ENCODE peak calls at places on chromosomes 11 and 22, in eight cellular contexts. One of them, this sample, is unnamed.

GRCh38 chr22:46076651-46077339 is 73.5 kb upstream of the PPARA start:
- DNase-seq in activated CD4-positive, alpha-beta T cell treated with anti-CD3 and anti-CD28 coated beads, Interleukin-2, amount 50 U/mL, for 4 hours: no peak
- DNase-seq in cerebellar cortex: no peak
- DNase-seq in T-helper 2 cell: no peak
- DNase-seq in stimulated activated CD4-positive, alpha-beta T cell treated with anti-CD3 and anti-CD28 coated beads, Interleukin-2, amount 100 ng/mL, for 24 hours: no peak
- DNase-seq in H1: no peak
- DNase-seq in NCI-H1092: no peak
- DNase-seq in frontal cortex: no peak
- DNase-seq in this sample: no peak

GRCh38 chr22:32804036-32804435 is 2.5 kb downstream of the TIMP3 start:
- DNase-seq in H1: no peak
- DNase-seq in activated CD4-positive, alpha-beta T cell treated with anti-CD3 and anti-CD28 coated beads, Interleukin-2, amount 50 U/mL, for 4 hours: no peak
- DNase-seq in NCI-H1092: no peak
- DNase-seq in cerebellar cortex: no peak
- DNase-seq in frontal cortex: no peak
- DNase-seq in stimulated activated CD4-positive, alpha-beta T cell treated with anti-CD3 and anti-CD28 coated beads, Interleukin-2, amount 100 ng/mL, for 24 hours: no peak
- DNase-seq in T-helper 2 cell: no peak
- DNase-seq in this sample: no peak

GRCh38 chr11:132980721-132981120 is 551.6 kb downstream of the OPCML start:
- DNase-seq in T-helper 2 cell: no peak
- DNase-seq in stimulated activated CD4-positive, alpha-beta T cell treated with anti-CD3 and anti-CD28 coated beads, Interleukin-2, amount 100 ng/mL, for 24 hours: no peak
- DNase-seq in activated CD4-positive, alpha-beta T cell treated with anti-CD3 and anti-CD28 coated beads, Interleukin-2, amount 50 U/mL, for 4 hours: no peak
- DNase-seq in cerebellar cortex: no peak
- DNase-seq in frontal cortex: no peak
- DNase-seq in NCI-H1092: no peak
- DNase-seq in H1: no peak
- DNase-seq in this sample: no peak

GRCh38 chr11:19874241-19874640 is 161.6 kb downstream of the NAV2 start:
- DNase-seq in stimulated activated CD4-positive, alpha-beta T cell treated with anti-CD3 and anti-CD28 coated beads, Interleukin-2, amount 100 ng/mL, for 24 hours: no peak
- DNase-seq in frontal cortex: no peak
- DNase-seq in T-helper 2 cell: no peak
- DNase-seq in NCI-H1092: no peak
- DNase-seq in cerebellar cortex: no peak
- DNase-seq in H1: no peak
- DNase-seq in activated CD4-positive, alpha-beta T cell treated with anti-CD3 and anti-CD28 coated beads, Interleukin-2, amount 50 U/mL, for 4 hours: no peak
- DNase-seq in this sample: no peak

GRCh38 chr11:121082670-121083069 is 18.4 kb upstream of the TECTA start:
- DNase-seq in frontal cortex: no peak
- DNase-seq in H1: peak; percentile 19
- DNase-seq in stimulated activated CD4-positive, alpha-beta T cell treated with anti-CD3 and anti-CD28 coated beads, Interleukin-2, amount 100 ng/mL, for 24 hours: no peak
- DNase-seq in activated CD4-positive, alpha-beta T cell treated with anti-CD3 and anti-CD28 coated beads, Interleukin-2, amount 50 U/mL, for 4 hours: no peak
- DNase-seq in NCI-H1092: no peak
- DNase-seq in T-helper 2 cell: no peak
- DNase-seq in cerebellar cortex: no peak
- DNase-seq in this sample: peak; percentile 33

GRCh38 chr22:46297151-46297819 is 615 bp downstream of the GTSE1 start:
- DNase-seq in NCI-H1092: no peak
- DNase-seq in T-helper 2 cell: no peak
- DNase-seq in activated CD4-positive, alpha-beta T cell treated with anti-CD3 and anti-CD28 coated beads, Interleukin-2, amount 50 U/mL, for 4 hours: no peak
- DNase-seq in H1: no peak
- DNase-seq in cerebellar cortex: no peak
- DNase-seq in stimulated activated CD4-positive, alpha-beta T cell treated with anti-CD3 and anti-CD28 coated beads, Interleukin-2, amount 100 ng/mL, for 24 hours: no peak
- DNase-seq in frontal cortex: no peak
- DNase-seq in this sample: no peak

GRCh38 chr11:130652671-130653335 is 204.4 kb downstream of the ADAMTS15 start:
- DNase-seq in stimulated activated CD4-positive, alpha-beta T cell treated with anti-CD3 and anti-CD28 coated beads, Interleukin-2, amount 100 ng/mL, for 24 hours: no peak
- DNase-seq in H1: no peak
- DNase-seq in frontal cortex: no peak
- DNase-seq in NCI-H1092: no peak
- DNase-seq in T-helper 2 cell: no peak
- DNase-seq in cerebellar cortex: no peak
- DNase-seq in activated CD4-positive, alpha-beta T cell treated with anti-CD3 and anti-CD28 coated beads, Interleukin-2, amount 50 U/mL, for 4 hours: no peak
- DNase-seq in this sample: no peak

GRCh38 chr11:64124147-64124546 is 41.8 kb downstream of the MACROD1 start:
- DNase-seq in cerebellar cortex: no peak
- DNase-seq in T-helper 2 cell: no peak
- DNase-seq in NCI-H1092: no peak
- DNase-seq in H1: no peak
- DNase-seq in frontal cortex: no peak
- DNase-seq in activated CD4-positive, alpha-beta T cell treated with anti-CD3 and anti-CD28 coated beads, Interleukin-2, amount 50 U/mL, for 4 hours: no peak
- DNase-seq in stimulated activated CD4-positive, alpha-beta T cell treated with anti-CD3 and anti-CD28 coated beads, Interleukin-2, amount 100 ng/mL, for 24 hours: no peak
- DNase-seq in this sample: no peak

GRCh38 chr22:38422615-38423511 is 32.1 kb downstream of the KCNJ4 start:
- DNase-seq in H1: no peak
- DNase-seq in cerebellar cortex: no peak
- DNase-seq in stimulated activated CD4-positive, alpha-beta T cell treated with anti-CD3 and anti-CD28 coated beads, Interleukin-2, amount 100 ng/mL, for 24 hours: no peak
- DNase-seq in NCI-H1092: peak; percentile 35
- DNase-seq in T-helper 2 cell: no peak
- DNase-seq in activated CD4-positive, alpha-beta T cell treated with anti-CD3 and anti-CD28 coated beads, Interleukin-2, amount 50 U/mL, for 4 hours: no peak
- DNase-seq in frontal cortex: no peak
- DNase-seq in this sample: no peak

GRCh38 chr11:115963170-115963569 is 459.0 kb upstream of the CADM1 start:
- DNase-seq in cerebellar cortex: no peak
- DNase-seq in stimulated activated CD4-positive, alpha-beta T cell treated with anti-CD3 and anti-CD28 coated beads, Interleukin-2, amount 100 ng/mL, for 24 hours: no peak
- DNase-seq in T-helper 2 cell: no peak
- DNase-seq in frontal cortex: no peak
- DNase-seq in activated CD4-positive, alpha-beta T cell treated with anti-CD3 and anti-CD28 coated beads, Interleukin-2, amount 50 U/mL, for 4 hours: no peak
- DNase-seq in NCI-H1092: peak; percentile 57
- DNase-seq in H1: no peak
- DNase-seq in this sample: no peak

GRCh38 chr11:13329670-13330401 is 52.2 kb downstream of the BMAL1 start:
- DNase-seq in NCI-H1092: peak; percentile 94
- DNase-seq in activated CD4-positive, alpha-beta T cell treated with anti-CD3 and anti-CD28 coated beads, Interleukin-2, amount 50 U/mL, for 4 hours: no peak
- DNase-seq in frontal cortex: no peak
- DNase-seq in H1: no peak
- DNase-seq in T-helper 2 cell: no peak
- DNase-seq in stimulated activated CD4-positive, alpha-beta T cell treated with anti-CD3 and anti-CD28 coated beads, Interleukin-2, amount 100 ng/mL, for 24 hours: no peak
- DNase-seq in cerebellar cortex: peak; percentile 97
- DNase-seq in this sample: no peak

GRCh38 chr11:68889948-68890446 is 13.6 kb downstream of the MRPL21 start:
- DNase-seq in activated CD4-positive, alpha-beta T cell treated with anti-CD3 and anti-CD28 coated beads, Interleukin-2, amount 50 U/mL, for 4 hours: no peak
- DNase-seq in H1: peak; percentile 57
- DNase-seq in NCI-H1092: no peak
- DNase-seq in T-helper 2 cell: no peak
- DNase-seq in stimulated activated CD4-positive, alpha-beta T cell treated with anti-CD3 and anti-CD28 coated beads, Interleukin-2, amount 100 ng/mL, for 24 hours: no peak
- DNase-seq in cerebellar cortex: no peak
- DNase-seq in frontal cortex: no peak
- DNase-seq in this sample: peak; percentile 15

GRCh38 chr11:12180257-12181205 is 70.1 kb downstream of the MICAL2 start:
- DNase-seq in T-helper 2 cell: no peak
- DNase-seq in stimulated activated CD4-positive, alpha-beta T cell treated with anti-CD3 and anti-CD28 coated beads, Interleukin-2, amount 100 ng/mL, for 24 hours: no peak
- DNase-seq in H1: no peak
- DNase-seq in cerebellar cortex: no peak
- DNase-seq in frontal cortex: no peak
- DNase-seq in activated CD4-positive, alpha-beta T cell treated with anti-CD3 and anti-CD28 coated beads, Interleukin-2, amount 50 U/mL, for 4 hours: no peak
- DNase-seq in NCI-H1092: no peak
- DNase-seq in this sample: no peak

GRCh38 chr11:4180441-4181183 is 86.0 kb downstream of the RRM1 start:
- DNase-seq in T-helper 2 cell: no peak
- DNase-seq in frontal cortex: no peak
- DNase-seq in cerebellar cortex: no peak
- DNase-seq in NCI-H1092: no peak
- DNase-seq in H1: no peak
- DNase-seq in stimulated activated CD4-positive, alpha-beta T cell treated with anti-CD3 and anti-CD28 coated beads, Interleukin-2, amount 100 ng/mL, for 24 hours: no peak
- DNase-seq in activated CD4-positive, alpha-beta T cell treated with anti-CD3 and anti-CD28 coated beads, Interleukin-2, amount 50 U/mL, for 4 hours: no peak
- DNase-seq in this sample: no peak

GRCh38 chr22:50595189-50595588 is 5.4 kb upstream of the MAPK8IP2 start:
- DNase-seq in NCI-H1092: no peak
- DNase-seq in cerebellar cortex: no peak
- DNase-seq in activated CD4-positive, alpha-beta T cell treated with anti-CD3 and anti-CD28 coated beads, Interleukin-2, amount 50 U/mL, for 4 hours: no peak
- DNase-seq in T-helper 2 cell: no peak
- DNase-seq in H1: no peak
- DNase-seq in frontal cortex: no peak
- DNase-seq in stimulated activated CD4-positive, alpha-beta T cell treated with anti-CD3 and anti-CD28 coated beads, Interleukin-2, amount 100 ng/mL, for 24 hours: no peak
- DNase-seq in this sample: no peak

GRCh38 chr11:61507962-61508824 is at the start of gene LRRC10B:
- DNase-seq in cerebellar cortex: no peak
- DNase-seq in frontal cortex: peak; percentile 61
- DNase-seq in NCI-H1092: peak; percentile 78
- DNase-seq in T-helper 2 cell: no peak
- DNase-seq in stimulated activated CD4-positive, alpha-beta T cell treated with anti-CD3 and anti-CD28 coated beads, Interleukin-2, amount 100 ng/mL, for 24 hours: peak; percentile 40
- DNase-seq in activated CD4-positive, alpha-beta T cell treated with anti-CD3 and anti-CD28 coated beads, Interleukin-2, amount 50 U/mL, for 4 hours: no peak
- DNase-seq in H1: no peak
- DNase-seq in this sample: no peak

GRCh38 chr11:80082386-80082785 is 641.6 kb upstream of the TENM4 start:
- DNase-seq in cerebellar cortex: no peak
- DNase-seq in T-helper 2 cell: no peak
- DNase-seq in stimulated activated CD4-positive, alpha-beta T cell treated with anti-CD3 and anti-CD28 coated beads, Interleukin-2, amount 100 ng/mL, for 24 hours: no peak
- DNase-seq in activated CD4-positive, alpha-beta T cell treated with anti-CD3 and anti-CD28 coated beads, Interleukin-2, amount 50 U/mL, for 4 hours: no peak
- DNase-seq in NCI-H1092: no peak
- DNase-seq in H1: no peak
- DNase-seq in frontal cortex: no peak
- DNase-seq in this sample: no peak

GRCh38 chr11:100687630-100688395 is 725 bp downstream of the ARHGAP42 start:
- DNase-seq in activated CD4-positive, alpha-beta T cell treated with anti-CD3 and anti-CD28 coated beads, Interleukin-2, amount 50 U/mL, for 4 hours: no peak
- DNase-seq in cerebellar cortex: peak; percentile 23
- DNase-seq in frontal cortex: peak; percentile 45
- DNase-seq in T-helper 2 cell: no peak
- DNase-seq in stimulated activated CD4-positive, alpha-beta T cell treated with anti-CD3 and anti-CD28 coated beads, Interleukin-2, amount 100 ng/mL, for 24 hours: no peak
- DNase-seq in NCI-H1092: peak; percentile 19
- DNase-seq in H1: peak; percentile 53
- DNase-seq in this sample: peak; percentile 74

GRCh38 chr11:33891714-33892327 is at the start of gene LMO2:
- DNase-seq in cerebellar cortex: peak; percentile 54
- DNase-seq in H1: no peak
- DNase-seq in T-helper 2 cell: no peak
- DNase-seq in frontal cortex: no peak
- DNase-seq in activated CD4-positive, alpha-beta T cell treated with anti-CD3 and anti-CD28 coated beads, Interleukin-2, amount 50 U/mL, for 4 hours: no peak
- DNase-seq in stimulated activated CD4-positive, alpha-beta T cell treated with anti-CD3 and anti-CD28 coated beads, Interleukin-2, amount 100 ng/mL, for 24 hours: no peak
- DNase-seq in NCI-H1092: peak; percentile 56
- DNase-seq in this sample: no peak

GRCh38 chr11:65298131-65298535 is 16.5 kb upstream of the CDC42EP2 start:
- DNase-seq in stimulated activated CD4-positive, alpha-beta T cell treated with anti-CD3 and anti-CD28 coated beads, Interleukin-2, amount 100 ng/mL, for 24 hours: no peak
- DNase-seq in cerebellar cortex: no peak
- DNase-seq in NCI-H1092: no peak
- DNase-seq in activated CD4-positive, alpha-beta T cell treated with anti-CD3 and anti-CD28 coated beads, Interleukin-2, amount 50 U/mL, for 4 hours: no peak
- DNase-seq in H1: no peak
- DNase-seq in frontal cortex: no peak
- DNase-seq in T-helper 2 cell: no peak
- DNase-seq in this sample: no peak

This sample was measured in iPS DF 19.7.